ENCODE peak calls at places on chromosomes 3 and 15, in ten cellular contexts. S, V, C, D, N, J, F, U, A and M are unnamed samples.

GRCh38 chr3:185656321-185656840 is 70.3 kb downstream of the SENP2 start:
- DNase-seq in J (no peak), N (peak), S (peak), V (no peak), A (peak), D (no peak), C (no peak), F (no peak), U (peak), M (peak)

GRCh38 chr3:57179580-57180410 is 14.6 kb upstream of the IL17RD start:
- DNase-seq in U (no peak), N (no peak), F (no peak), C (no peak), S (no peak), V (no peak), D (peak), A (no peak), J (no peak), M (no peak)

GRCh38 chr3:167030059-167030458 is 350.0 kb downstream of the ZBBX start:
- DNase-seq in N (no peak), F (no peak), A (no peak), D (no peak), J (no peak), C (no peak), V (no peak), S (no peak), U (no peak), M (no peak)

GRCh38 chr15:31474059-31474868 is 147.6 kb downstream of the KLF13 start:
- DNase-seq in C (peak), F (peak), S (no peak), J (no peak), A (no peak), N (no peak), U (no peak), V (no peak), D (no peak), M (no peak)

GRCh38 chr3:126132751-126133511 is 47.5 kb downstream of the ALDH1L1 start:
- DNase-seq in U (peak), N (no peak), C (peak), V (peak), S (peak), J (peak), D (peak), F (peak), A (no peak), M (no peak)

GRCh38 chr3:13621381-13622221 is 72.7 kb downstream of the FBLN2 start:
- DNase-seq in C (no peak), F (no peak), U (no peak), N (no peak), S (no peak), A (no peak), V (no peak), D (no peak), J (no peak), M (no peak)

GRCh38 chr3:71208273-71209095 is 375.0 kb downstream of the FOXP1 start:
- DNase-seq in U (no peak), V (peak), D (peak), C (no peak), A (no peak), F (peak), N (no peak), S (peak), J (no peak), M (no peak)

GRCh38 chr15:37375529-37375928 is 275.2 kb upstream of the MEIS2 start:
- DNase-seq in V (no peak), N (no peak), U (no peak), C (no peak), S (no peak), J (no peak), D (no peak), A (no peak), F (no peak), M (no peak)

GRCh38 chr3:167732313-167733065 is 2.2 kb downstream of the PDCD10 start:
- DNase-seq in U (no peak), C (no peak), N (no peak), S (no peak), A (no peak), V (no peak), F (no peak), D (peak), J (no peak), M (no peak)

DNA sequence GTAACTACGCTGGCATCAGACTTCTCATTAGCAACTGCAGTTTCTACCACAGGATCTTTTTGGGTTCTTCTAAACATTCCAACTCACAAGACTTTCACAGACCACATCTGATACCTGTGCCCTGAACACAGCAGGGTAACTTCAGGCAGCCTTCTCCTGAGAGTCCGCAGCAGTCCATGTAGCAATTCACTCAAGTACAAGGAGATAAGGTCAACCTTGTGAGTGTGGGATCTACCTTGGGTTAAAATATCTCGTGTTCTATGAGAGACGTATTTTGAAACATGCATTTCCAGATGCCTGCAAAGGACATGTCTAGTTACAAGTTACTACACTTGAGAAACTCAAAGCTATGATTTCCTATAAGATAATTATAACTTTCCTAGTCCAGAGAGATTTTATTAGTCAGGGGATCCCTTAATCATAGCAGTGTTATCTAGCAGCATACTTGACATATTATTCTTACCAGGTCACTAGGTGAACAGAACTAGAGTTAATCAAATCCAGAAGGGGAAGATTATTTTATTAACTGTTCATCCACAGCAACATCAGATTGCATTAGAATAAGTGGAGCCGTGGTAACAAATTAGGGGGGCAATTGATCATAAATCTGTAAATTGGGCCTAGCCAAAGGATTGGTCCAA is 66.4 kb downstream of the ASTE1 start:
- DNase-seq in S (no peak), U (no peak), V (no peak), J (no peak), A (no peak), N (no peak), C (no peak), F (no peak), D (no peak), M (no peak)
- TF ChIP-seq EP300 in S (no peak), U (no peak), V (no peak), J (no peak), A (no peak), N (no peak), C (no peak), F (no peak), D (no peak), M (no peak)

DNA sequence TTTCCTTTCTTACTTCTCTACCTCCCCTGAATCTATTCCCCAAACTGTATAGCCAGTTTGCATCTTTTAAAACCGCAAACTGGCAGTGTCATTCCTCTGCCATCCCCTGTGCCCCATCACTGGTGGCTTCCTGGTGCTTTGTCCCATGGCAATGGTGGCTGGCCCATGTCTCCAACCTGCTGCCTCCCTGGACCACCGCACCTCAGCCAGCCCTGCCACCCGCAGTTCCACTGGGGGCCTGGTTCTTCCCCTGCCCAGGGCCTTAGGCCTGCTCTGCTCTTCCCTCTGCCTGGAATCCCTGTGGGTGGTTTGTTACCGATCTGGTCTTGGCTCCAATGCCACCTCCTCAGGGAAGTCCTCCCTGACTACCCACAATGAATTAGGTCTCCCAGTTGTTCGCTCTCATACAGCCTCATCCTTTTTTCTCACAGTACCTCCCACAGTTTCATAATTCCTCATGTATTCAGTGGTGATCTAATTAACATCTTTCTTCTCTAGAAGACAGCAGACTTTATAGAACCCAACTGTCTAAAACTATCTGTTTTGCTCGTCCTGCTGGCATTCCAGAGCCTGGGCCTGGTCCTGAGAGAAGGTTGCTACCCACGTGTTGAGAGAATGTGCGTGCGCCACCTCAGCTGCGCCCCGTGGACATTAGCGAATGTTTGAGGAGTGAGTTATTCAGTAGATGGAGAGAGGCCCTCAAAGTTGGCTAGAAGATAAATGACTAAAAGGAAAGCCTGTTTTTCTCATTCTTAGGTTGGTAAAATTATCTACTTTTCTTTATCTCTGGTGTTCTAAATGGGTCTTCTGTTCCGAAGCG is 130.1 kb downstream of the DNAJB8 start:
- DNase-seq in S (no peak), V (no peak), C (no peak), A (no peak), N (peak), F (no peak), J (no peak), D (no peak), U (no peak), M (no peak)
- H3K27ac ChIP-seq in S (no peak), V (no peak), C (peak), A (no peak), N (no peak), F (no peak), J (no peak), D (no peak), U (no peak), M (no peak)

GRCh38 chr3:113454625-113455024 is 13.3 kb upstream of the CFAP44 start:
- DNase-seq in V (no peak), U (no peak), J (no peak), F (no peak), S (no peak), C (no peak), N (no peak), A (no peak), D (no peak), M (no peak)
- TF ChIP-seq EP300 in V (no peak), U (no peak), J (no peak), F (no peak), S (no peak), C (no peak), N (no peak), A (no peak), D (no peak), M (no peak)

GRCh38 chr3:186938716-186939115 is 8.4 kb downstream of the ST6GAL1 start:
- DNase-seq in S (no peak), N (no peak), V (no peak), A (no peak), C (no peak), F (no peak), J (no peak), D (peak), U (no peak), M (no peak)
- H3K27ac ChIP-seq in S (no peak), N (no peak), V (no peak), A (no peak), C (no peak), F (no peak), J (no peak), D (peak), U (no peak), M (no peak)